ENCODE peak calls at places on chromosomes 4 and X, in five cellular contexts. One of them, this sample, is unnamed.
A peak's percentile ranks its signal among the peaks of the same experiment; 100 is the strongest.

GRCh38 chrX:45860450-45860849 is 659.8 kb upstream of the DIPK2B start:
- DNase-seq in foreskin fibroblast: no peak
- DNase-seq in pancreas: no peak
- DNase-seq in thyroid gland: no peak
- DNase-seq in sigmoid colon: no peak
- DNase-seq in this sample: no peak

GRCh38 chrX:110001702-110002299 is 1.1 kb upstream of the TMEM164 start:
- DNase-seq in thyroid gland: no peak
- DNase-seq in pancreas: no peak
- DNase-seq in foreskin fibroblast: no peak
- DNase-seq in sigmoid colon: no peak
- DNase-seq in this sample: no peak

GRCh38 chrX:13699183-13699826 is 10.4 kb downstream of the RAB9A start:
- DNase-seq in sigmoid colon: no peak
- DNase-seq in thyroid gland: no peak
- DNase-seq in pancreas: no peak
- DNase-seq in foreskin fibroblast: peak; percentile 34
- DNase-seq in this sample: no peak

GRCh38 chrX:72141372-72142004 is 9.8 kb upstream of the RTL5 start:
- DNase-seq in sigmoid colon: no peak
- DNase-seq in pancreas: no peak
- DNase-seq in thyroid gland: no peak
- DNase-seq in foreskin fibroblast: no peak
- DNase-seq in this sample: no peak

GRCh38 chr4:146916479-146917076 is 29.1 kb downstream of the TTC29 start:
- DNase-seq in foreskin fibroblast: peak; percentile 59
- DNase-seq in sigmoid colon: no peak
- DNase-seq in thyroid gland: peak; percentile 3
- DNase-seq in pancreas: no peak
- DNase-seq in this sample: no peak

GRCh38 chrX:87621697-87622096 is 104.1 kb downstream of the KLHL4 start:
- DNase-seq in foreskin fibroblast: no peak
- DNase-seq in thyroid gland: no peak
- DNase-seq in pancreas: no peak
- DNase-seq in sigmoid colon: no peak
- DNase-seq in this sample: no peak

GRCh38 chr4:71221510-71222466 is 117.0 kb upstream of the SLC4A4 start:
- DNase-seq in sigmoid colon: no peak
- DNase-seq in thyroid gland: no peak
- DNase-seq in foreskin fibroblast: no peak
- DNase-seq in pancreas: no peak
- DNase-seq in this sample: no peak

GRCh38 chrX:85836868-85837267 is 210.5 kb downstream of the CHM start:
- DNase-seq in pancreas: no peak
- DNase-seq in foreskin fibroblast: peak; percentile 17
- DNase-seq in sigmoid colon: no peak
- DNase-seq in thyroid gland: no peak
- DNase-seq in this sample: no peak

GRCh38 chrX:19747672-19748610 is 139.5 kb downstream of the SH3KBP1 start:
- DNase-seq in sigmoid colon: peak; percentile 63
- DNase-seq in pancreas: no peak
- DNase-seq in thyroid gland: peak; percentile 30
- DNase-seq in foreskin fibroblast: no peak
- DNase-seq in this sample: no peak

GRCh38 chr4:14054391-14054790 is 426.9 kb upstream of the BOD1L1 start:
- DNase-seq in foreskin fibroblast: peak; percentile 62
- DNase-seq in pancreas: no peak
- DNase-seq in sigmoid colon: no peak
- DNase-seq in thyroid gland: no peak
- DNase-seq in this sample: no peak

GRCh38 chr4:144734522-144734921 is 88.6 kb downstream of the HHIP start:
- DNase-seq in thyroid gland: no peak
- DNase-seq in pancreas: no peak
- DNase-seq in foreskin fibroblast: peak; percentile 43
- DNase-seq in sigmoid colon: no peak
- DNase-seq in this sample: no peak

GRCh38 chrX:134886201-134886600 is 104.6 kb upstream of the SMIM10 start:
- DNase-seq in foreskin fibroblast: no peak
- DNase-seq in thyroid gland: no peak
- DNase-seq in sigmoid colon: no peak
- DNase-seq in pancreas: no peak
- DNase-seq in this sample: no peak

GRCh38 chr4:54423066-54423465 is 194.0 kb downstream of the PDGFRA start:
- DNase-seq in thyroid gland: no peak
- DNase-seq in foreskin fibroblast: peak; percentile 89
- DNase-seq in sigmoid colon: no peak
- DNase-seq in pancreas: no peak
- DNase-seq in this sample: no peak

GRCh38 chrX:86133761-86134160 is 14.5 kb upstream of the DACH2 start:
- DNase-seq in pancreas: no peak
- DNase-seq in sigmoid colon: no peak
- DNase-seq in foreskin fibroblast: peak; percentile 20
- DNase-seq in thyroid gland: no peak
- DNase-seq in this sample: no peak

GRCh38 chrX:115229337-115229991 is 4.4 kb downstream of the LRCH2 start:
- DNase-seq in foreskin fibroblast: peak; percentile 15
- DNase-seq in thyroid gland: no peak
- DNase-seq in sigmoid colon: no peak
- DNase-seq in pancreas: no peak
- DNase-seq in this sample: no peak

GRCh38 chrX:115226929-115227328 is 7.0 kb downstream of the LRCH2 start:
- DNase-seq in pancreas: no peak
- DNase-seq in foreskin fibroblast: peak; percentile 54
- DNase-seq in sigmoid colon: no peak
- DNase-seq in thyroid gland: peak; percentile 33
- DNase-seq in this sample: no peak
- TF ChIP-seq CTCF in pancreas: no peak
- TF ChIP-seq CTCF in foreskin fibroblast: peak; percentile 37
- TF ChIP-seq CTCF in sigmoid colon: peak; percentile 26
- TF ChIP-seq CTCF in thyroid gland: peak; percentile 50
- TF ChIP-seq CTCF in this sample: no peak

DNA sequence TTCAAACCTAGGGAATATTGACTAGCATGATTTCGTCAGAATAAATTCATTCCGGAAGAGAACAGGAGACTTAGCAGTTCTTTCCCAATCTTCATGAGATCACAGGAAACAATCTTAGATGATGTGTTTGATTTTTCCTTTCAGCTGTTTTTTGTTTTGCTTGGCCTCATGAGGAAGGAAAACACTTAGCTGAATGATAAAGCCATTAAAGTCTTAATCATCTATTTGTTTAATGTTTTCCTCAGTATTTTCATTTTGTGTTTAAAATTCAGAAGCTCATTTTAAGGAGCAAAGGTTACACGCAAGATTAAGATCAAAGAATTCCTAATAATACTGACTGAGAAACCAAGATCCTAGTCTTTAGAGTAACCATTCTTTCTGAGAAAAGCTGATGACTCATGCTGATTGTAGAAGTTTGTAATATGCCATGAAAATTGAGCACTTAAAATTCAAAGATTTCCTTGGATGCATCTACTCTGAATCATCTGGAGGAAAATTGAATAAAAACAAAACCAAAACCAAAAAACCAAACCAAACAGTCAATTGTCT is 15.4 kb upstream of the TBC1D19 start:
- DNase-seq in sigmoid colon: no peak
- DNase-seq in thyroid gland: no peak
- DNase-seq in foreskin fibroblast: peak; percentile 91
- DNase-seq in pancreas: no peak
- DNase-seq in this sample: no peak
- H3K4me3 ChIP-seq in sigmoid colon: no peak overlapping the region
- H3K4me3 ChIP-seq in thyroid gland: no peak overlapping the region
- H3K4me3 ChIP-seq in foreskin fibroblast: no peak overlapping the region
- H3K4me3 ChIP-seq in pancreas: no peak overlapping the region
- H3K4me3 ChIP-seq in this sample: no peak overlapping the region

GRCh38 chrX:30865020-30865419 is 24.0 kb downstream of the TAB3 start:
- DNase-seq in pancreas: no peak
- DNase-seq in thyroid gland: peak; percentile 39
- DNase-seq in sigmoid colon: no peak
- DNase-seq in foreskin fibroblast: peak; percentile 2
- DNase-seq in this sample: no peak
- TF ChIP-seq CTCF in pancreas: no peak
- TF ChIP-seq CTCF in thyroid gland: peak; percentile 20
- TF ChIP-seq CTCF in sigmoid colon: no peak
- TF ChIP-seq CTCF in foreskin fibroblast: no peak
- TF ChIP-seq CTCF in this sample: no peak

GRCh38 chr4:134201216-134202098 is at the start of gene PABPC4L:
- DNase-seq in pancreas: peak; percentile 34
- DNase-seq in foreskin fibroblast: peak; percentile 37
- DNase-seq in thyroid gland: peak; percentile 67
- DNase-seq in sigmoid colon: peak; percentile 69
- DNase-seq in this sample: peak; percentile 74
- H3K4me3 ChIP-seq in pancreas: peak within 1 kb of the TSS; percentile 45
- H3K4me3 ChIP-seq in foreskin fibroblast: peak within 1 kb of the TSS; percentile 63
- H3K4me3 ChIP-seq in thyroid gland: no peak within 1 kb of the TSS
- H3K4me3 ChIP-seq in sigmoid colon: peak within 1 kb of the TSS; percentile 70
- H3K4me3 ChIP-seq in this sample: peak within 1 kb of the TSS; percentile 79

GRCh38 chrX:23631136-23631535 is 36.2 kb upstream of the PRDX4 start:
- DNase-seq in sigmoid colon: no peak
- DNase-seq in pancreas: no peak
- DNase-seq in thyroid gland: no peak
- DNase-seq in foreskin fibroblast: peak; percentile 5
- DNase-seq in this sample: no peak

GRCh38 chrX:23637187-23637586 is 30.1 kb upstream of the PRDX4 start:
- DNase-seq in thyroid gland: no peak
- DNase-seq in foreskin fibroblast: no peak
- DNase-seq in pancreas: no peak
- DNase-seq in sigmoid colon: no peak
- DNase-seq in this sample: no peak

DNA sequence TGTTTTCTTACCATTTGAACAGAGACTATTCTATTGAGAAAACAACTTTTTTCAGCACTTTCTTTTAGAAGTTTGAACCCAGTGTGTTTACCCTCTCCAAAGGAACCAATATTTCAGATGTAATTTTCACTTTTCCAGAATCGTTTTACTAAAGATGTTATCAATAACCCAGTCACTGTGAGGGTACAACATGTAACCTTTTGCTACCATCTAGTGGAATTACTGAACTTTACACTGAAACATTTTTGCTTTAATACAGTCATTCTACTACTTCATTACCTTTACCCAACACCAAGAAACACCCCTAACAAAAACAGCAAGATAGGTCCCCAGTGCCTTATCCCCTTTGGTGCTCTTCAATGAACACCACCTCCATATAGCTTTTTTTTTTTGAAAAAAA is 33.1 kb upstream of the PRDX4 start:
- DNase-seq in pancreas: no peak
- DNase-seq in thyroid gland: no peak
- DNase-seq in sigmoid colon: no peak
- DNase-seq in foreskin fibroblast: peak; percentile 17
- DNase-seq in this sample: no peak
- TF ChIP-seq CTCF in pancreas: no peak
- TF ChIP-seq CTCF in thyroid gland: no peak
- TF ChIP-seq CTCF in sigmoid colon: no peak
- TF ChIP-seq CTCF in foreskin fibroblast: no peak
- TF ChIP-seq CTCF in this sample: no peak

This sample was measured in coronary artery.